ENCODE peak calls at places on chromosomes 2 and 18, in nine cellular contexts. Q is fibroblast of lung; N is ovary; H is A549; I is GM23338; C is lower lobe of right lung; V is sigmoid colon; O is tibial nerve; Z is CD8-positive, alpha-beta memory T cell. Y is an unnamed sample.

GRCh38 chr2:83516503-83516902 is 942.6 kb downstream of the SUCLG1 start:
- DNase-seq in C (no peak), O (no peak), N (no peak), I (peak), Q (no peak), H (no peak), Z (no peak), V (no peak), Y (no peak)

GRCh38 chr2:17461087-17461475 is 57.2 kb downstream of the RAD51AP2 start:
- DNase-seq in I (no peak), Z (no peak), O (no peak), H (no peak), C (no peak), N (no peak), V (no peak), Q (no peak), Y (no peak)

GRCh38 chr18:21163647-21164625 is 52.3 kb upstream of the ROCK1 start:
- DNase-seq in H (no peak), Q (peak), C (no peak), I (no peak), N (no peak), V (no peak), Z (no peak), O (no peak), Y (peak)

GRCh38 chr2:113219889-113220641 is 46.3 kb downstream of the PSD4 start:
- DNase-seq in H (peak), C (peak), I (no peak), O (peak), N (no peak), V (peak), Q (peak), Z (peak), Y (no peak)

GRCh38 chr2:111678161-111678560 is 205.8 kb downstream of the ANAPC1 start:
- DNase-seq in Q (no peak), N (no peak), V (no peak), Z (no peak), H (no peak), O (no peak), I (no peak), C (no peak), Y (no peak)

GRCh38 chr2:164943289-164943688 is 12.0 kb downstream of the SLC38A11 start:
- DNase-seq in Z (no peak), C (no peak), N (no peak), I (no peak), Q (no peak), V (no peak), H (no peak), O (no peak), Y (no peak)

GRCh38 chr2:101063352-101063751 is 61.3 kb downstream of the RPL31 start:
- DNase-seq in C (no peak), Q (peak), N (no peak), O (no peak), I (no peak), H (no peak), V (no peak), Z (no peak), Y (no peak)

GRCh38 chr18:13502585-13502984 is 223.8 kb downstream of the FAM210A start:
- DNase-seq in C (no peak), H (no peak), Q (peak), N (peak), I (no peak), V (peak), O (no peak), Z (no peak), Y (no peak)

GRCh38 chr18:35507623-35508022 is 9.9 kb upstream of the INO80C start:
- DNase-seq in O (no peak), V (no peak), H (no peak), C (no peak), N (no peak), Q (no peak), Z (no peak), I (no peak), Y (no peak)

GRCh38 chr2:71498261-71498701 is 44.9 kb downstream of the DYSF start:
- DNase-seq in Z (no peak), N (no peak), Q (peak), H (peak), V (peak), O (no peak), I (no peak), C (no peak), Y (peak)

GRCh38 chr18:41887100-41887499 is 67.9 kb upstream of the PIK3C3 start:
- DNase-seq in I (no peak), H (no peak), C (no peak), Z (no peak), O (peak), N (no peak), Q (peak), V (no peak), Y (no peak)

GRCh38 chr2:86314125-86314524 is 23.3 kb downstream of the REEP1 start:
- DNase-seq in N (no peak), V (peak), H (no peak), Q (no peak), O (no peak), Z (no peak), I (no peak), C (no peak), Y (no peak)

GRCh38 chr2:72859831-72860262 is 27.4 kb upstream of the SPR start:
- DNase-seq in V (no peak), N (peak), C (no peak), Q (peak), H (peak), Z (peak), I (peak), O (no peak), Y (no peak)

GRCh38 chr2:20186078-20186854 is 38.7 kb downstream of the SDC1 start:
- DNase-seq in O (no peak), I (no peak), V (no peak), Q (peak), Z (no peak), N (no peak), C (peak), H (peak), Y (no peak)

GRCh38 chr2:208698114-208698513 is 291.5 kb downstream of the PTH2R start:
- DNase-seq in O (no peak), H (no peak), Z (no peak), C (no peak), Q (no peak), I (peak), V (no peak), N (no peak), Y (no peak)

GRCh38 chr2:119525574-119525973 is 1.3 kb upstream of the SCTR start:
- DNase-seq in O (no peak), C (no peak), V (no peak), N (no peak), I (no peak), Z (no peak), Q (no peak), H (no peak), Y (no peak)

GRCh38 chr2:107717666-107718065 is 109.0 kb upstream of the RGPD4 start:
- DNase-seq in I (peak), O (no peak), C (no peak), V (no peak), Z (no peak), Q (no peak), N (no peak), H (no peak), Y (no peak)

GRCh38 chr2:110678457-110679336 is 834 bp upstream of the BUB1 start:
- DNase-seq in Q (peak), I (peak), O (no peak), Z (no peak), H (peak), C (peak), V (peak), N (peak), Y (no peak)

GRCh38 chr2:237723613-237724012 is 75.0 kb upstream of the RBM44 start:
- DNase-seq in I (peak), V (peak), H (peak), C (no peak), Q (peak), O (no peak), Z (no peak), N (no peak), Y (peak)

GRCh38 chr2:205654878-205655601 is 27.3 kb upstream of the NRP2 start:
- DNase-seq in V (no peak), H (no peak), O (no peak), C (no peak), Q (peak), I (no peak), Z (no peak), N (no peak), Y (no peak)

GRCh38 chr18:74230922-74231714 is 60.6 kb downstream of the CYB5A start:
- DNase-seq in Z (no peak), H (no peak), I (no peak), V (no peak), O (no peak), N (no peak), Q (no peak), C (no peak), Y (no peak)

GRCh38 chr2:65922030-65922429 is 489.6 kb upstream of the SPRED2 start:
- DNase-seq in I (no peak), N (no peak), O (no peak), Z (no peak), H (no peak), V (no peak), Q (no peak), C (no peak), Y (no peak)

GRCh38 chr2:142291964-142292363 is 161.1 kb upstream of the LRP1B start:
- DNase-seq in Z (no peak), N (no peak), C (no peak), V (no peak), Q (peak), H (no peak), I (no peak), O (no peak), Y (peak)

GRCh38 chr18:48835119-48835518 is 115.6 kb downstream of the SMAD7 start:
- DNase-seq in I (no peak), Q (no peak), Z (peak), O (no peak), V (no peak), C (peak), N (no peak), H (no peak), Y (no peak)

GRCh38 chr2:231666171-231667095 is 41.9 kb upstream of the PTMA start:
- DNase-seq in I (peak), C (peak), Q (peak), H (peak), O (peak), N (peak), Z (no peak), V (peak), Y (no peak)

GRCh38 chr2:170845343-170845742 is 28.7 kb downstream of the GAD1 start:
- DNase-seq in N (no peak), Z (no peak), Q (no peak), I (peak), C (no peak), V (no peak), O (no peak), H (no peak), Y (no peak)

GRCh38 chr2:168025487-168026203 is 221.8 kb downstream of the STK39 start:
- DNase-seq in V (no peak), Q (no peak), Z (no peak), I (no peak), C (no peak), H (no peak), O (no peak), N (no peak), Y (no peak)

GRCh38 chr2:567865-568638 is 109.2 kb downstream of the TMEM18 start:
- DNase-seq in H (no peak), Z (no peak), O (peak), Q (no peak), C (no peak), I (no peak), N (peak), V (peak), Y (peak)

GRCh38 chr2:10502803-10503107 is 54.6 kb upstream of the ODC1 start:
- DNase-seq in N (no peak), Q (no peak), I (no peak), V (no peak), H (no peak), C (no peak), Z (no peak), O (no peak), Y (no peak)

GRCh38 chr2:235032466-235032865 is 80.6 kb downstream of the SH3BP4 start:
- DNase-seq in N (no peak), H (no peak), Q (no peak), C (no peak), V (no peak), Z (no peak), O (no peak), I (no peak), Y (no peak)

GRCh38 chr2:59177748-59178147 is 936.6 kb upstream of the FANCL start:
- DNase-seq in O (no peak), C (no peak), Z (no peak), I (no peak), H (no peak), Q (no peak), N (no peak), V (no peak), Y (no peak)

GRCh38 chr2:102337481-102338386 is 17.9 kb upstream of the IL18R1 start:
- DNase-seq in O (no peak), Q (no peak), H (no peak), V (no peak), Z (no peak), N (no peak), C (no peak), I (no peak), Y (no peak)

GRCh38 chr2:30691091-30691947 is 115.9 kb downstream of the CAPN13 start:
- DNase-seq in I (no peak), N (no peak), V (peak), Q (no peak), H (no peak), Z (no peak), C (no peak), O (no peak), Y (no peak)

GRCh38 chr18:10312316-10313015 is 142.0 kb upstream of the APCDD1 start:
- DNase-seq in C (no peak), Z (no peak), N (no peak), H (no peak), V (no peak), I (no peak), O (no peak), Q (no peak), Y (no peak)

GRCh38 chr18:11002796-11003195 is 146.6 kb downstream of the PIEZO2 start:
- DNase-seq in C (no peak), O (no peak), Q (no peak), H (no peak), N (no peak), V (no peak), Z (no peak), I (no peak), Y (no peak)

GRCh38 chr2:86274918-86275275 is 62.5 kb downstream of the REEP1 start:
- DNase-seq in I (no peak), Z (no peak), Q (no peak), H (no peak), V (peak), C (no peak), O (no peak), N (no peak), Y (no peak)

GRCh38 chr18:55102508-55102907 is 143.2 kb upstream of the CCDC68 start:
- DNase-seq in O (no peak), V (no peak), N (no peak), I (no peak), Z (no peak), Q (no peak), H (no peak), C (no peak), Y (no peak)
- H3K27ac ChIP-seq in O (no peak), V (no peak), N (no peak), I (no peak), Z (no peak), Q (no peak), H (peak), C (no peak), Y (no peak)

DNA sequence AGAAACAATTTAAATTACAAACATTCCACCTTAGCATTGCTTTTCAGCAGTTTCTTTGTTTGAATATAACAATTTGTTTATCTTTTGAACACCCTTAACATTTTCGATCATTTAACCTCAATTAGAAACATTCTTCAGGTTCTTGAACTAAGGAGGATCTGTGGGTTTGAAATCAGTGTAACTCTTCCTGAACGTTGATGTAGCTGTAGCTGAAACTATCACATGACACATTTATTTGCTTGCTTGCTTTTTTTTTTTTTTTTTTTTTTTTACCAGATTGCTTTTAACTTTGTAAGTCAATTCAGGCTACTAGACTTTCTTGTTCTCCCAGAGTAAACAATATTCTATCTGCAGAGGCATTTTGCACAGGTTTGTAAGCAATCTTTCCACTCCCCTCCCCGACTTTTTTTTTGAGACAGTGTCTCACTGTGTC is 47.6 kb downstream of the GPD2 start:
- DNase-seq in Z (no peak), H (no peak), N (no peak), I (no peak), V (no peak), Q (peak), O (no peak), C (no peak), Y (no peak)
- H3K27ac ChIP-seq in Z (no peak), H (no peak), N (no peak), I (no peak), V (no peak), Q (no peak), O (no peak), C (no peak), Y (no peak)

DNA sequence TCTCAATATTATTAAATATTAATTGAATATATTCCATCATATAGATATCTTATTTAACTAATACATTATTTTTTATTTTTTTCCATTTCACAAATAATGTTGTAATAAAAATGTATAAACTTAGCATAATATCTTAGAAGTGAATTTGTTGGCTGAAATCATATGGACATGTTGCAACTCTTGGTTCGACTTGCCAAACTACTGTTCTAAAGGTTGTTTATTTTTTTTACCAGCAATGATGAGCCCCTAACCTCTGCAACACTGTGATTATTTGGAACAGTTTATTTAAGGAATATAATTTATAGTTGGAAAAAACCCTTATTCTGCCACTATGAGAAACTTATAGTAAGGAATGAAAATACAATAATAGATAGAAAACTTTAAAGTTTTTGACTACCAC is 8.8 kb upstream of the NAB1 start:
- DNase-seq in I (no peak), H (no peak), C (no peak), Q (no peak), O (no peak), Z (no peak), N (no peak), V (no peak), Y (no peak)
- H3K27ac ChIP-seq in I (no peak), H (no peak), C (no peak), Q (no peak), O (no peak), Z (no peak), N (no peak), V (no peak), Y (no peak)

DNA sequence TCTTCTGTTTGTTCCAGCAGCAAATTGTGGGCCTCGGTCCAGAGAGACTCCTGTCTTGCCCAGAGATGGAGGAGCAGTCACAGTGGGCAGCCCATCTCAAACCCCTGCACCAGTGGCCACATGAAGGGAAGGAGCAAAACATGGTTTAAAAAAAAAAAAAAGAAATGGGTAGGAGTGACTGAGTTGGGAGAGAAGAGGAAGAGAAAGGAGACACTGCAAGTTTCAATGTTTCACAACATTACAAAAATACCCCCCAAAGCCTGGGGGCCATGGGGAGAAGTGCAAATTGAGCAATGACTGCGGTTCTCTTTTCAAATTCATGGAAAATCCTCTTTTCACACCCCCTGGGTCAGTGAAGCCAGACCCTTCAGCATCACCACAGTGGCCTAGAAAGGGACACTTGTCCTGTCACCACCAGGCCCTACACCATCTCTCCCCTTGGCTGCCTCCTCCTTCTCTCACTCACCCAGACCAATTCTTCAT is 117.1 kb downstream of the ZFP36L2 start:
- DNase-seq in V (peak), Q (no peak), O (no peak), N (no peak), Z (no peak), H (no peak), C (no peak), I (no peak), Y (no peak)
- H3K27ac ChIP-seq in V (peak), Q (no peak), O (peak), N (no peak), Z (no peak), H (peak), C (peak), I (no peak), Y (no peak)

GRCh38 chr18:59049726-59050660 is 89.7 kb upstream of the SEC11C start:
- DNase-seq in V (no peak), Q (no peak), Z (no peak), I (peak), C (no peak), O (no peak), N (no peak), H (no peak), Y (no peak)

GRCh38 chr18:59051470-59052165 is 88.1 kb upstream of the SEC11C start:
- DNase-seq in N (no peak), Q (no peak), I (no peak), H (no peak), Z (no peak), O (no peak), V (no peak), C (no peak), Y (no peak)

GRCh38 chr18:59052965-59053960 is 86.4 kb upstream of the SEC11C start:
- DNase-seq in I (no peak), Q (peak), O (no peak), Z (no peak), V (no peak), C (no peak), H (no peak), N (no peak), Y (no peak)

GRCh38 chr18:59048378-59048777 is 91.3 kb upstream of the SEC11C start:
- DNase-seq in C (no peak), I (peak), N (no peak), H (no peak), Z (no peak), Q (no peak), O (no peak), V (no peak), Y (no peak)

DNA sequence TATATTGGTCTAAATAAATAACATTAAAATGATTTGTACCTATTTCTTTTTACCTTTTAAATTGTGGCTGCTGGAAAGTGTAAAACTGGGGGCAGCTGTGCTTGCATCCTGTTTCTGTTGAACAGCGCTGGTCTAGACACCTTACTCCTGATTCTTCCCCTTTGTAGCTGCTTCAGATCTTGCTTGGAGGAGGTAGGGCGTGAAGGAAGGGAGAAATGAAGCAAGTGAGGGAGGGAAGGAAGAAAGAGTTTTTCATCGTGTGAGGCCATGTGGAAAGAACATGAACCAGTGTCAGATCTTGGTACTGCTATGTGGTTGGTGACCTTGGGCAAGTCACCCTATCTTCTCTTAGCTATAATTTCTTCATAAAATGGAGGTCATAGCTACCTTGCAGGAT is 89.0 kb upstream of the SEC11C start:
- DNase-seq in Z (no peak), Q (no peak), C (no peak), O (no peak), H (no peak), N (no peak), V (no peak), I (no peak), Y (no peak)
- H3K27ac ChIP-seq in Z (no peak), Q (no peak), C (no peak), O (no peak), H (no peak), N (no peak), V (no peak), I (no peak), Y (no peak)